ENCODE peak calls at places on chromosomes 4 and X, in nine cellular contexts. One of them, this sample, is unnamed.

GRCh38 chr4:85790582-85790981 is 315.6 kb downstream of the ARHGAP24 start:
- DNase-seq in stimulated activated CD8-positive, alpha-beta memory T cell treated with anti-CD3 and anti-CD28 coated beads, Interleukin-4, amount 100 ng/mL, for 24 hours: no peak
- DNase-seq in NCI-H748 treated with DMSO at 0.1 percent for 48 hours: no peak
- DNase-seq in GM23248: peak; percentile 84
- DNase-seq in NCI-H1105: no peak
- DNase-seq in SK-N-SH: no peak
- DNase-seq in Calu3: no peak
- DNase-seq in left lung: no peak
- DNase-seq in non-pigmented ciliary epithelial cell: no peak
- DNase-seq in this sample: no peak

GRCh38 chr4:138555584-138555983 is 313.4 kb upstream of the SLC7A11 start:
- DNase-seq in NCI-H1105: peak; percentile 3
- DNase-seq in GM23248: peak; percentile 35
- DNase-seq in left lung: no peak
- DNase-seq in non-pigmented ciliary epithelial cell: no peak
- DNase-seq in Calu3: no peak
- DNase-seq in SK-N-SH: no peak
- DNase-seq in stimulated activated CD8-positive, alpha-beta memory T cell treated with anti-CD3 and anti-CD28 coated beads, Interleukin-4, amount 100 ng/mL, for 24 hours: no peak
- DNase-seq in NCI-H748 treated with DMSO at 0.1 percent for 48 hours: no peak
- DNase-seq in this sample: no peak

GRCh38 chr4:176791591-176792347 is 953 bp downstream of the VEGFC start:
- DNase-seq in Calu3: peak; percentile 7
- DNase-seq in stimulated activated CD8-positive, alpha-beta memory T cell treated with anti-CD3 and anti-CD28 coated beads, Interleukin-4, amount 100 ng/mL, for 24 hours: no peak
- DNase-seq in NCI-H1105: peak; percentile 0
- DNase-seq in left lung: peak; percentile 84
- DNase-seq in non-pigmented ciliary epithelial cell: no peak
- DNase-seq in SK-N-SH: no peak
- DNase-seq in GM23248: peak; percentile 78
- DNase-seq in NCI-H748 treated with DMSO at 0.1 percent for 48 hours: no peak
- DNase-seq in this sample: no peak

GRCh38 chrX:132118361-132118760 is 9.5 kb downstream of the FRMD7 start:
- DNase-seq in SK-N-SH: no peak
- DNase-seq in NCI-H1105: no peak
- DNase-seq in left lung: no peak
- DNase-seq in NCI-H748 treated with DMSO at 0.1 percent for 48 hours: no peak
- DNase-seq in stimulated activated CD8-positive, alpha-beta memory T cell treated with anti-CD3 and anti-CD28 coated beads, Interleukin-4, amount 100 ng/mL, for 24 hours: no peak
- DNase-seq in Calu3: no peak
- DNase-seq in non-pigmented ciliary epithelial cell: no peak
- DNase-seq in GM23248: no peak
- DNase-seq in this sample: no peak

GRCh38 chr4:48129307-48130014 is 4.6 kb downstream of the TXK start:
- DNase-seq in stimulated activated CD8-positive, alpha-beta memory T cell treated with anti-CD3 and anti-CD28 coated beads, Interleukin-4, amount 100 ng/mL, for 24 hours: peak; percentile 24
- DNase-seq in non-pigmented ciliary epithelial cell: no peak
- DNase-seq in NCI-H1105: no peak
- DNase-seq in Calu3: no peak
- DNase-seq in left lung: no peak
- DNase-seq in SK-N-SH: no peak
- DNase-seq in NCI-H748 treated with DMSO at 0.1 percent for 48 hours: no peak
- DNase-seq in GM23248: no peak
- DNase-seq in this sample: peak; percentile 79

GRCh38 chr4:1345905-1346780 is 865 bp upstream of the UVSSA start:
- DNase-seq in NCI-H748 treated with DMSO at 0.1 percent for 48 hours: no peak
- DNase-seq in NCI-H1105: no peak
- DNase-seq in Calu3: peak; percentile 17
- DNase-seq in GM23248: peak; percentile 69
- DNase-seq in non-pigmented ciliary epithelial cell: no peak
- DNase-seq in SK-N-SH: peak; percentile 85
- DNase-seq in left lung: peak; percentile 87
- DNase-seq in stimulated activated CD8-positive, alpha-beta memory T cell treated with anti-CD3 and anti-CD28 coated beads, Interleukin-4, amount 100 ng/mL, for 24 hours: peak; percentile 27
- DNase-seq in this sample: peak; percentile 34

GRCh38 chr4:42293967-42294822 is 103.1 kb upstream of the SHISA3 start:
- DNase-seq in NCI-H748 treated with DMSO at 0.1 percent for 48 hours: no peak
- DNase-seq in NCI-H1105: no peak
- DNase-seq in left lung: no peak
- DNase-seq in Calu3: no peak
- DNase-seq in GM23248: no peak
- DNase-seq in SK-N-SH: no peak
- DNase-seq in stimulated activated CD8-positive, alpha-beta memory T cell treated with anti-CD3 and anti-CD28 coated beads, Interleukin-4, amount 100 ng/mL, for 24 hours: no peak
- DNase-seq in non-pigmented ciliary epithelial cell: no peak
- DNase-seq in this sample: no peak

GRCh38 chr4:1938027-1938426 is 66.8 kb downstream of the NSD2 start:
- DNase-seq in non-pigmented ciliary epithelial cell: no peak
- DNase-seq in left lung: no peak
- DNase-seq in GM23248: peak; percentile 8
- DNase-seq in NCI-H1105: no peak
- DNase-seq in NCI-H748 treated with DMSO at 0.1 percent for 48 hours: no peak
- DNase-seq in SK-N-SH: no peak
- DNase-seq in Calu3: no peak
- DNase-seq in stimulated activated CD8-positive, alpha-beta memory T cell treated with anti-CD3 and anti-CD28 coated beads, Interleukin-4, amount 100 ng/mL, for 24 hours: no peak
- DNase-seq in this sample: no peak

GRCh38 chr4:76801621-76802545 is 96.1 kb downstream of the SOWAHB start:
- DNase-seq in NCI-H1105: no peak
- DNase-seq in left lung: no peak
- DNase-seq in SK-N-SH: no peak
- DNase-seq in NCI-H748 treated with DMSO at 0.1 percent for 48 hours: no peak
- DNase-seq in GM23248: peak; percentile 50
- DNase-seq in stimulated activated CD8-positive, alpha-beta memory T cell treated with anti-CD3 and anti-CD28 coated beads, Interleukin-4, amount 100 ng/mL, for 24 hours: no peak
- DNase-seq in non-pigmented ciliary epithelial cell: no peak
- DNase-seq in Calu3: no peak
- DNase-seq in this sample: no peak

GRCh38 chrX:68746988-68747387 is 81.8 kb upstream of the EFNB1 start:
- DNase-seq in stimulated activated CD8-positive, alpha-beta memory T cell treated with anti-CD3 and anti-CD28 coated beads, Interleukin-4, amount 100 ng/mL, for 24 hours: no peak
- DNase-seq in Calu3: no peak
- DNase-seq in NCI-H748 treated with DMSO at 0.1 percent for 48 hours: no peak
- DNase-seq in GM23248: no peak
- DNase-seq in non-pigmented ciliary epithelial cell: no peak
- DNase-seq in NCI-H1105: no peak
- DNase-seq in SK-N-SH: no peak
- DNase-seq in left lung: no peak
- DNase-seq in this sample: no peak

GRCh38 chrX:49919617-49920016 is 2.8 kb upstream of the CLCN5 start:
- DNase-seq in non-pigmented ciliary epithelial cell: no peak
- DNase-seq in NCI-H1105: no peak
- DNase-seq in stimulated activated CD8-positive, alpha-beta memory T cell treated with anti-CD3 and anti-CD28 coated beads, Interleukin-4, amount 100 ng/mL, for 24 hours: peak; percentile 4
- DNase-seq in Calu3: peak; percentile 29
- DNase-seq in GM23248: peak; percentile 35
- DNase-seq in left lung: no peak
- DNase-seq in SK-N-SH: peak; percentile 56
- DNase-seq in NCI-H748 treated with DMSO at 0.1 percent for 48 hours: no peak
- DNase-seq in this sample: no peak

GRCh38 chr4:7009591-7009990 is 33.6 kb upstream of the TADA2B start:
- DNase-seq in SK-N-SH: no peak
- DNase-seq in NCI-H1105: no peak
- DNase-seq in stimulated activated CD8-positive, alpha-beta memory T cell treated with anti-CD3 and anti-CD28 coated beads, Interleukin-4, amount 100 ng/mL, for 24 hours: no peak
- DNase-seq in NCI-H748 treated with DMSO at 0.1 percent for 48 hours: no peak
- DNase-seq in non-pigmented ciliary epithelial cell: no peak
- DNase-seq in left lung: no peak
- DNase-seq in GM23248: no peak
- DNase-seq in Calu3: no peak
- DNase-seq in this sample: no peak

GRCh38 chr4:6761540-6762243 is 20.8 kb upstream of the KIAA0232 start:
- DNase-seq in left lung: no peak
- DNase-seq in non-pigmented ciliary epithelial cell: no peak
- DNase-seq in SK-N-SH: peak; percentile 84
- DNase-seq in NCI-H748 treated with DMSO at 0.1 percent for 48 hours: no peak
- DNase-seq in GM23248: peak; percentile 45
- DNase-seq in NCI-H1105: no peak
- DNase-seq in stimulated activated CD8-positive, alpha-beta memory T cell treated with anti-CD3 and anti-CD28 coated beads, Interleukin-4, amount 100 ng/mL, for 24 hours: no peak
- DNase-seq in Calu3: peak; percentile 64
- DNase-seq in this sample: no peak

GRCh38 chr4:40046311-40046980 is 10.2 kb upstream of the N4BP2 start:
- DNase-seq in GM23248: peak; percentile 58
- DNase-seq in NCI-H1105: no peak
- DNase-seq in stimulated activated CD8-positive, alpha-beta memory T cell treated with anti-CD3 and anti-CD28 coated beads, Interleukin-4, amount 100 ng/mL, for 24 hours: peak; percentile 11
- DNase-seq in Calu3: peak; percentile 15
- DNase-seq in left lung: no peak
- DNase-seq in NCI-H748 treated with DMSO at 0.1 percent for 48 hours: no peak
- DNase-seq in SK-N-SH: no peak
- DNase-seq in non-pigmented ciliary epithelial cell: no peak
- DNase-seq in this sample: no peak

This sample was measured in GF-D8.